ENCODE peak calls at places on chromosomes 7 and 10, in seven cellular contexts. One of them, this sample, is unnamed.

GRCh38 chr7:73963252-73963822 is 64.6 kb upstream of the ELN start:
- DNase-seq in stromal cell of bone marrow: no peak
- DNase-seq in central memory CD4-positive, alpha-beta T cell: no peak
- DNase-seq in occipital lobe: no peak
- DNase-seq in activated CD4-positive, alpha-beta T cell treated with anti-CD3 and anti-CD28 coated beads, Interleukin-2, amount 50 U/mL, for 24 hours: no peak
- DNase-seq in NCI-H774: no peak
- DNase-seq in hippocampal formation: no peak
- DNase-seq in this sample: no peak

GRCh38 chr10:63012623-63013022 is 120.5 kb upstream of the NRBF2 start:
- DNase-seq in hippocampal formation: no peak
- DNase-seq in central memory CD4-positive, alpha-beta T cell: no peak
- DNase-seq in NCI-H774: no peak
- DNase-seq in occipital lobe: no peak
- DNase-seq in stromal cell of bone marrow: no peak
- DNase-seq in activated CD4-positive, alpha-beta T cell treated with anti-CD3 and anti-CD28 coated beads, Interleukin-2, amount 50 U/mL, for 24 hours: no peak
- DNase-seq in this sample: no peak

GRCh38 chr10:34235164-34235832 is 579.8 kb downstream of the PARD3 start:
- DNase-seq in hippocampal formation: no peak
- DNase-seq in stromal cell of bone marrow: peak; percentile 20
- DNase-seq in NCI-H774: peak; percentile 90
- DNase-seq in activated CD4-positive, alpha-beta T cell treated with anti-CD3 and anti-CD28 coated beads, Interleukin-2, amount 50 U/mL, for 24 hours: no peak
- DNase-seq in central memory CD4-positive, alpha-beta T cell: no peak
- DNase-seq in occipital lobe: no peak
- DNase-seq in this sample: no peak

GRCh38 chr10:60572511-60573194 is 183.0 kb upstream of the ANK3 start:
- DNase-seq in stromal cell of bone marrow: peak; percentile 12
- DNase-seq in activated CD4-positive, alpha-beta T cell treated with anti-CD3 and anti-CD28 coated beads, Interleukin-2, amount 50 U/mL, for 24 hours: peak; percentile 20
- DNase-seq in occipital lobe: peak; percentile 60
- DNase-seq in central memory CD4-positive, alpha-beta T cell: peak; percentile 1
- DNase-seq in hippocampal formation: peak; percentile 42
- DNase-seq in NCI-H774: peak; percentile 18
- DNase-seq in this sample: no peak

GRCh38 chr10:104479906-104480579 is 126.4 kb downstream of the CFAP58 start:
- DNase-seq in occipital lobe: no peak
- DNase-seq in NCI-H774: no peak
- DNase-seq in central memory CD4-positive, alpha-beta T cell: no peak
- DNase-seq in activated CD4-positive, alpha-beta T cell treated with anti-CD3 and anti-CD28 coated beads, Interleukin-2, amount 50 U/mL, for 24 hours: no peak
- DNase-seq in hippocampal formation: no peak
- DNase-seq in stromal cell of bone marrow: peak; percentile 9
- DNase-seq in this sample: no peak

GRCh38 chr7:30731619-30732018 is 20.3 kb upstream of the INMT start:
- DNase-seq in NCI-H774: no peak
- DNase-seq in central memory CD4-positive, alpha-beta T cell: no peak
- DNase-seq in occipital lobe: no peak
- DNase-seq in hippocampal formation: no peak
- DNase-seq in stromal cell of bone marrow: no peak
- DNase-seq in activated CD4-positive, alpha-beta T cell treated with anti-CD3 and anti-CD28 coated beads, Interleukin-2, amount 50 U/mL, for 24 hours: no peak
- DNase-seq in this sample: no peak

GRCh38 chr7:31029674-31030073 is 22.4 kb upstream of the ADCYAP1R1 start:
- DNase-seq in NCI-H774: no peak
- DNase-seq in occipital lobe: no peak
- DNase-seq in central memory CD4-positive, alpha-beta T cell: no peak
- DNase-seq in activated CD4-positive, alpha-beta T cell treated with anti-CD3 and anti-CD28 coated beads, Interleukin-2, amount 50 U/mL, for 24 hours: no peak
- DNase-seq in stromal cell of bone marrow: no peak
- DNase-seq in hippocampal formation: no peak
- DNase-seq in this sample: no peak

GRCh38 chr10:124590216-124591122 is 128.8 kb downstream of the LHPP start:
- DNase-seq in stromal cell of bone marrow: no peak
- DNase-seq in NCI-H774: no peak
- DNase-seq in hippocampal formation: peak; percentile 29
- DNase-seq in occipital lobe: no peak
- DNase-seq in central memory CD4-positive, alpha-beta T cell: no peak
- DNase-seq in activated CD4-positive, alpha-beta T cell treated with anti-CD3 and anti-CD28 coated beads, Interleukin-2, amount 50 U/mL, for 24 hours: no peak
- DNase-seq in this sample: no peak

GRCh38 chr10:33215154-33215553 is 119.3 kb downstream of the NRP1 start:
- DNase-seq in activated CD4-positive, alpha-beta T cell treated with anti-CD3 and anti-CD28 coated beads, Interleukin-2, amount 50 U/mL, for 24 hours: no peak
- DNase-seq in hippocampal formation: no peak
- DNase-seq in central memory CD4-positive, alpha-beta T cell: no peak
- DNase-seq in occipital lobe: no peak
- DNase-seq in stromal cell of bone marrow: peak; percentile 87
- DNase-seq in NCI-H774: no peak
- DNase-seq in this sample: no peak

GRCh38 chr7:91243591-91244368 is 20.5 kb upstream of the FZD1 start:
- DNase-seq in hippocampal formation: no peak
- DNase-seq in NCI-H774: no peak
- DNase-seq in occipital lobe: no peak
- DNase-seq in activated CD4-positive, alpha-beta T cell treated with anti-CD3 and anti-CD28 coated beads, Interleukin-2, amount 50 U/mL, for 24 hours: no peak
- DNase-seq in stromal cell of bone marrow: no peak
- DNase-seq in central memory CD4-positive, alpha-beta T cell: no peak
- DNase-seq in this sample: no peak

GRCh38 chr10:6396652-6397051 is 183.4 kb downstream of the PRKCQ start:
- DNase-seq in hippocampal formation: no peak
- DNase-seq in stromal cell of bone marrow: no peak
- DNase-seq in occipital lobe: no peak
- DNase-seq in activated CD4-positive, alpha-beta T cell treated with anti-CD3 and anti-CD28 coated beads, Interleukin-2, amount 50 U/mL, for 24 hours: no peak
- DNase-seq in NCI-H774: no peak
- DNase-seq in central memory CD4-positive, alpha-beta T cell: no peak
- DNase-seq in this sample: no peak

GRCh38 chr10:70124918-70125317 is 7.7 kb downstream of the AIFM2 start:
- DNase-seq in hippocampal formation: no peak
- DNase-seq in stromal cell of bone marrow: no peak
- DNase-seq in occipital lobe: no peak
- DNase-seq in activated CD4-positive, alpha-beta T cell treated with anti-CD3 and anti-CD28 coated beads, Interleukin-2, amount 50 U/mL, for 24 hours: no peak
- DNase-seq in central memory CD4-positive, alpha-beta T cell: no peak
- DNase-seq in NCI-H774: no peak
- DNase-seq in this sample: no peak

GRCh38 chr10:120475844-120476791 is 19.1 kb downstream of the PLPP4 start:
- DNase-seq in occipital lobe: no peak
- DNase-seq in activated CD4-positive, alpha-beta T cell treated with anti-CD3 and anti-CD28 coated beads, Interleukin-2, amount 50 U/mL, for 24 hours: no peak
- DNase-seq in NCI-H774: no peak
- DNase-seq in central memory CD4-positive, alpha-beta T cell: no peak
- DNase-seq in stromal cell of bone marrow: no peak
- DNase-seq in hippocampal formation: no peak
- DNase-seq in this sample: no peak

GRCh38 chr10:132938472-132939329 is 3.7 kb downstream of the CFAP46 start:
- DNase-seq in central memory CD4-positive, alpha-beta T cell: no peak
- DNase-seq in activated CD4-positive, alpha-beta T cell treated with anti-CD3 and anti-CD28 coated beads, Interleukin-2, amount 50 U/mL, for 24 hours: no peak
- DNase-seq in occipital lobe: no peak
- DNase-seq in stromal cell of bone marrow: no peak
- DNase-seq in NCI-H774: no peak
- DNase-seq in hippocampal formation: no peak
- DNase-seq in this sample: no peak

GRCh38 chr7:73439305-73439704 is 5.7 kb downstream of the FZD9 start:
- DNase-seq in stromal cell of bone marrow: no peak
- DNase-seq in activated CD4-positive, alpha-beta T cell treated with anti-CD3 and anti-CD28 coated beads, Interleukin-2, amount 50 U/mL, for 24 hours: no peak
- DNase-seq in central memory CD4-positive, alpha-beta T cell: no peak
- DNase-seq in hippocampal formation: no peak
- DNase-seq in NCI-H774: no peak
- DNase-seq in occipital lobe: no peak
- DNase-seq in this sample: no peak